ENCODE peak calls at places on chromosomes 4 and X, in seven cellular contexts. V, C, D, Q, R, T and J are unnamed samples. For H3K36me3 and H3K9me3, the result is how much of the 10 kb centered on the place peaks cover.

GRCh38 chr4:186981161-186981560 is 257.5 kb upstream of the FAT1 start:
- DNase-seq in V (no peak), C (no peak), D (no peak), Q (peak), R (no peak), T (no peak), J (no peak)

GRCh38 chrX:132592880-132593279 is 104.0 kb upstream of the MBNL3 start:
- DNase-seq in V (no peak), C (peak), D (no peak), Q (no peak), R (peak), T (no peak), J (no peak)

GRCh38 chr4:152996101-152996500 is 60.0 kb downstream of the FHDC1 start:
- DNase-seq in V (no peak), C (no peak), D (no peak), Q (no peak), R (no peak), T (peak), J (no peak)

GRCh38 chrX:6852121-6852520 is 295.4 kb upstream of the STS start:
- DNase-seq in V (no peak), C (no peak), D (no peak), Q (no peak), R (no peak), T (no peak), J (no peak)

GRCh38 chrX:40244980-40245379 is 147.2 kb upstream of the BCOR start:
- DNase-seq in V (no peak), C (no peak), D (no peak), Q (peak), R (no peak), T (no peak), J (no peak)

GRCh38 chrX:10159069-10159468 is 2.3 kb downstream of the CLCN4 start:
- DNase-seq in V (no peak), C (no peak), D (no peak), Q (no peak), R (no peak), T (no peak), J (no peak)

GRCh38 chr4:32735856-32736590 is 2015.9 kb downstream of the PCDH7 start:
- DNase-seq in V (no peak), C (no peak), D (no peak), Q (no peak), R (no peak), T (no peak), J (no peak)

GRCh38 chr4:59380841-59381366 is 1819.2 kb upstream of the ADGRL3 start:
- DNase-seq in V (no peak), C (no peak), D (no peak), Q (no peak), R (no peak), T (no peak), J (no peak)

GRCh38 chr4:184408021-184408710 is 66.2 kb downstream of the IRF2 start:
- DNase-seq in V (no peak), C (no peak), D (no peak), Q (peak), R (no peak), T (no peak), J (no peak)

GRCh38 chrX:124239911-124240310 is 92.5 kb upstream of the TEX13D start:
- DNase-seq in V (no peak), C (no peak), D (no peak), Q (no peak), R (no peak), T (no peak), J (no peak)

GRCh38 chr4:84503495-84504437 is 4.7 kb upstream of the NKX6-1 start:
- DNase-seq in V (no peak), C (peak), D (no peak), Q (peak), R (no peak), T (no peak), J (no peak)

GRCh38 chrX:13005671-13006473 is 31.0 kb downstream of the TMSB4X start:
- DNase-seq in V (no peak), C (peak), D (no peak), Q (peak), R (no peak), T (no peak), J (no peak)

GRCh38 chr4:137755033-137755471 is 222.8 kb upstream of the PCDH18 start:
- DNase-seq in V (no peak), C (no peak), D (no peak), Q (peak), R (no peak), T (no peak), J (no peak)

GRCh38 chr4:165204462-165204830 is 2.9 kb upstream of the KLHL2 start:
- DNase-seq in V (no peak), C (no peak), D (no peak), Q (peak), R (no peak), T (no peak), J (no peak)

GRCh38 chrX:107470971-107471370 is 21.5 kb downstream of the FRMPD3 start:
- DNase-seq in V (no peak), C (no peak), D (no peak), Q (no peak), R (no peak), T (no peak), J (no peak)

GRCh38 chr4:128649575-128650205 is 159.8 kb upstream of the JADE1 start:
- DNase-seq in V (no peak), C (no peak), D (peak), Q (peak), R (no peak), T (no peak), J (no peak)

GRCh38 chr4:150384249-150384648 is 197.7 kb upstream of the MAB21L2 start:
- DNase-seq in V (no peak), C (no peak), D (no peak), Q (no peak), R (no peak), T (no peak), J (no peak)

GRCh38 chr4:141415651-141416050 is 195.0 kb downstream of the ZNF330 start:
- DNase-seq in V (no peak), C (no peak), D (no peak), Q (peak), R (no peak), T (no peak), J (no peak)

GRCh38 chr4:39526810-39527295 is 386 bp downstream of the UGDH start:
- DNase-seq in V (no peak), C (no peak), D (no peak), Q (no peak), R (no peak), T (no peak), J (no peak)

GRCh38 chr4:76607846-76608245 is 172.8 kb downstream of the SHROOM3 start:
- DNase-seq in V (no peak), C (no peak), D (no peak), Q (no peak), R (no peak), T (no peak), J (no peak)

GRCh38 chrX:30570505-30570904 is 7.1 kb downstream of the TASL start:
- DNase-seq in V (no peak), C (no peak), D (no peak), Q (peak), R (no peak), T (no peak), J (no peak)

GRCh38 chr4:106334732-106335131 is 18.4 kb downstream of the AIMP1 start:
- DNase-seq in V (no peak), C (no peak), D (no peak), Q (no peak), R (no peak), T (no peak), J (no peak)

GRCh38 chrX:119427024-119427794 is 28.1 kb downstream of the SLC25A43 start:
- DNase-seq in V (no peak), C (peak), D (peak), Q (peak), R (no peak), T (peak), J (no peak)

GRCh38 chrX:32788936-32789335 is 422.4 kb downstream of the DMD start:
- DNase-seq in V (no peak), C (no peak), D (no peak), Q (no peak), R (no peak), T (no peak), J (no peak)

GRCh38 chrX:119477812-119478232 is 9.6 kb downstream of the SLC25A5 start:
- DNase-seq in V (no peak), C (peak), D (peak), Q (peak), R (no peak), T (no peak), J (no peak)

GRCh38 chrX:19225906-19226305 is 103.6 kb upstream of the ADGRG2 start:
- DNase-seq in V (no peak), C (no peak), D (no peak), Q (peak), R (no peak), T (no peak), J (no peak)

GRCh38 chr4:44848466-44848865 is 122.1 kb upstream of the GNPDA2 start:
- DNase-seq in V (no peak), C (no peak), D (no peak), Q (no peak), R (no peak), T (no peak), J (no peak)

GRCh38 chr4:123438031-123438430 is 41.4 kb downstream of the SPRY1 start:
- DNase-seq in V (no peak), C (peak), D (no peak), Q (no peak), R (no peak), T (no peak), J (no peak)

GRCh38 chrX:133419911-133420310 is 4.6 kb upstream of the GPC4 start:
- DNase-seq in V (no peak), C (no peak), D (no peak), Q (no peak), R (no peak), T (no peak), J (no peak)

GRCh38 chr4:2934077-2934812 is 29.0 kb downstream of the NOP14 start:
- DNase-seq in V (peak), C (peak), D (peak), Q (peak), R (peak), T (peak), J (peak)

GRCh38 chrX:50941638-50942037 is 31.1 kb downstream of the BMP15 start:
- DNase-seq in V (no peak), C (no peak), D (peak), Q (no peak), R (no peak), T (no peak), J (no peak)

GRCh38 chr4:82744284-82744963 is 54.2 kb downstream of the SCD5 start:
- DNase-seq in V (no peak), C (peak), D (no peak), Q (no peak), R (no peak), T (peak), J (no peak)

DNA sequence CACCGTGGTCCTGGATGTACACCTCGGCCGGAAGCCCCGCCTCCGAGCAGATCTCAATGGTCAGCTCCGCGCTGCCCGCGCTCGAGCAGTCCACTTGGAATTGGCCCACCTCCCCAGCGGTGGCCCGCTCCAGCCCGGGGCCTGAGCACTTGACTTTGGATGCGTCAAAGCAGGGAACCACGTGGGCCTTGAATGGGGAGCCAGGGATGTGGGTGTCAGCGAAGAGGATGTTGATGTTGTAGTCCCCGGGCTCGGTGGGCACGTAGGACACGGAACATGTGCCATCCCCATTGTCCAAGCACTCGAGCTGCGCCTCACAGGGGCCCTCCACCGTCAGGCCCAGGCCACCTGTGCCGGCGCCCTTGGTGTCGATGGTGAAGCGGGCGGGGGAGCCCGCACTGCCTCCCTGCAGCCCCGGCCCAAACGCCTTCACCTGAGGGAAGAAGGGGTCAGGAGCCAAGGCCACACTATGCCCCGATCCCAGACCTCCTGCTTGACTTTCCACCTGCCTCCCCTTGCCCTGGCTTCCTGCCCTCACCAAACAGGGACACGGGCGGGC is 14.2 kb downstream of the FLNA start:
- DNase-seq in V (no peak), C (no peak), D (no peak), Q (no peak), R (no peak), T (no peak), J (no peak)
- H3K36me3 ChIP-seq in V (half or more), C (under half), D (under half), Q (half or more), R (half or more), T (under half), J (half or more)

GRCh38 chrX:1741828-1742394 is 127.1 kb downstream of the ASMT start:
- DNase-seq in V (no peak), C (no peak), D (no peak), Q (no peak), R (no peak), T (no peak), J (no peak)

GRCh38 chrX:1748408-1748807 is 133.5 kb downstream of the ASMT start:
- DNase-seq in V (no peak), C (no peak), D (no peak), Q (no peak), R (no peak), T (no peak), J (no peak)

GRCh38 chrX:1743105-1743504 is 128.2 kb downstream of the ASMT start:
- DNase-seq in V (no peak), C (no peak), D (no peak), Q (no peak), R (no peak), T (no peak), J (no peak)
- H3K9me3 ChIP-seq in V (under half), C (under half), D (under half), Q (under half), R (under half), T (under half), J (under half)

DNA sequence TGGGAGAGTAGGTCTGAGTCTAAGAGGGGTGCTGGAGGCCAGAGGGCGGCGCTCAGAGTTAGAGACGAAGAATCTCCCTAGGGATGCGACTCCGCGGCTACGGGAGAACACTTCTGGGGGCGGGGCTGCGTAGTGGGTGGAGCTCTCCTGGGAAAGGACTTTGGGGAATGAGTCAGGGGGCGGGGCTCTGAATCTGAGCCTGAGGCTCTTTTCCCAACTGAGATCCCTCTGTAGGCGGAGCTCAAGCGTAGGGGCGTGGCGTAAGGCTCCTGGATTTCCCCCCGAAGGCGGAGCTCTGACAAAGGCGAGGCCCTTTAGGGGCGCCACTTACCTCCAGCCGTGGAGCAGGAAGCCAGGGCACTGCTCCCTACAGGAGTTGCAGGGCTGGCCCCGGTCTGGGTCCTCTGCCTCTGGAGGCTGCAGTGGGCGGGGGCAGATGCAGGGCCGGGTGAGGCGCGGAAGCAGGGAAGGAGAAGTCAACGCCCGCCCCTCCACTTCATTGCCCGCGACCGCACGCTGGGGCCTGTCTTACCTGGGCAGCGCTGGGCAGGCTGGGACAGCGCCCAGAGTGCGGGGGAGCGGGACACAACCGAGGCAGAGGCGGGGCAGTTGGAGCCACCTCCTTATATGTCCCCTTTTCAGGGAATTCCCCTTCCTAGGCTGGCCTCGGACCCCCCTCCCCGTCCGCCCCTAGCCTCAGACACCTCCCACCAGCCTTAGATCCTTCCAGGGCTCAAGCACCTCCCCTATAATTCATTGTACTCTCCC is 1.7 kb downstream of the PRICKLE3 start:
- DNase-seq in V (peak), C (peak), D (peak), Q (peak), R (peak), T (peak), J (peak)
- TF ChIP-seq POLR2A in V (no peak), C (peak), D (peak), Q (no peak), R (peak), T (no peak), J (no peak)

DNA sequence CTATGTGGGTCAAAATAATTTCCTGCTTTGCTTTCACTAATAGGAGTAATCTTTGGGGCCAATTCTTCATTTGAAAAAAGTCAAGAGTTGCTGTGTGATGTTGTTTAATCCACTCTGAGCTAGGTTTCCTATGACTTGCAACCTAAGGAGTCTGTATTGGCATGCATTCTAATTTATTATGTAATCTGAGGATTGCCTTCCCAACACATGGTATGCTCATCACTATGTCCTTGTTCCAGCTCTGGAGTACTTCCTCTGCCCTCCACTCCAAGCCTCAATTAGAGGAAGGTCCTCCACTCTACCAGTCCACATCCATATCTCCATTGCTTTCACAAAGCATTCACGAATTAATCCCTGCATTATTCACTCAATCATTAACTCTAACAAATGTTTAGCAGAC is 56.1 kb downstream of the PPP3CA start:
- DNase-seq in V (no peak), C (no peak), D (no peak), Q (no peak), R (no peak), T (no peak), J (no peak)
- H3K36me3 ChIP-seq in V (under half), C (under half), D (under half), Q (under half), R (under half), T (under half), J (under half)